ENCODE peak calls at places on chromosomes 1 and 21, in five cellular contexts. P, J, Q, B and I are unnamed samples. For H3K4me1 and H3K36me3, the result is how much of the 10 kb centered on the place peaks cover.

GRCh38 chr21:15682977-15683376 is 46.8 kb upstream of the USP25 start:
- DNase-seq in P (no peak), J (no peak), Q (no peak), B (peak), I (no peak)

GRCh38 chr1:109880961-109881894 is 29.4 kb upstream of the CSF1 start:
- DNase-seq in P (no peak), J (no peak), Q (no peak), B (no peak), I (no peak)

GRCh38 chr1:208243522-208243850 is 698 bp downstream of the PLXNA2 start:
- DNase-seq in P (no peak), J (no peak), Q (no peak), B (peak), I (no peak)

GRCh38 chr1:186896211-186896610 is 67.5 kb downstream of the PLA2G4A start:
- DNase-seq in P (no peak), J (no peak), Q (no peak), B (peak), I (no peak)

GRCh38 chr1:197771904-197772561 is 3.2 kb downstream of the DENND1B start:
- DNase-seq in P (no peak), J (no peak), Q (no peak), B (no peak), I (no peak)

GRCh38 chr1:237386362-237387143 is 344.6 kb downstream of the RYR2 start:
- DNase-seq in P (no peak), J (no peak), Q (no peak), B (no peak), I (no peak)

GRCh38 chr1:87074001-87074795 is 159.8 kb downstream of the HS2ST1 start:
- DNase-seq in P (no peak), J (no peak), Q (no peak), B (no peak), I (no peak)

GRCh38 chr1:12170263-12170671 is 3.5 kb downstream of the TNFRSF1B start:
- DNase-seq in P (no peak), J (no peak), Q (no peak), B (no peak), I (no peak)

GRCh38 chr1:100147875-100148274 is 14.9 kb downstream of the TRMT13 start:
- DNase-seq in P (no peak), J (no peak), Q (no peak), B (no peak), I (no peak)

GRCh38 chr1:67572217-67572593 is 112.8 kb upstream of the GADD45A start:
- DNase-seq in P (no peak), J (no peak), Q (no peak), B (no peak), I (no peak)

GRCh38 chr1:201602413-201603265 is 63.7 kb downstream of the NAV1 start:
- DNase-seq in P (no peak), J (no peak), Q (no peak), B (peak), I (no peak)

GRCh38 chr1:216902669-216903388 is 179.6 kb upstream of the ESRRG start:
- DNase-seq in P (no peak), J (no peak), Q (no peak), B (peak), I (no peak)

GRCh38 chr1:43441894-43442632 is 11.7 kb downstream of the HYI start:
- DNase-seq in P (no peak), J (peak), Q (no peak), B (no peak), I (no peak)

GRCh38 chr1:232694475-232694874 is 64.5 kb upstream of the SIPA1L2 start:
- DNase-seq in P (no peak), J (no peak), Q (no peak), B (no peak), I (no peak)
- TF ChIP-seq CTCF in P (no peak), J (no peak), Q (no peak), B (no peak), I (no peak)

GRCh38 chr1:19374402-19374801 is 62.3 kb downstream of the SLC66A1 start:
- DNase-seq in P (no peak), J (no peak), Q (no peak), B (no peak), I (no peak)
- H3K4me1 ChIP-seq in P (under half), J (under half), Q (half or more), B (under half), I (under half)

GRCh38 chr1:92843046-92843423 is 11.2 kb downstream of the RPL5 start:
- DNase-seq in P (no peak), J (no peak), Q (no peak), B (no peak), I (no peak)

GRCh38 chr1:92842082-92843045 is 10.5 kb downstream of the RPL5 start:
- DNase-seq in P (no peak), J (no peak), Q (no peak), B (no peak), I (no peak)

GRCh38 chr1:92845908-92846307 is 14.1 kb downstream of the RPL5 start:
- DNase-seq in P (no peak), J (no peak), Q (no peak), B (no peak), I (no peak)

GRCh38 chr1:92844439-92844838 is 12.6 kb downstream of the RPL5 start:
- DNase-seq in P (no peak), J (no peak), Q (no peak), B (no peak), I (no peak)

DNA sequence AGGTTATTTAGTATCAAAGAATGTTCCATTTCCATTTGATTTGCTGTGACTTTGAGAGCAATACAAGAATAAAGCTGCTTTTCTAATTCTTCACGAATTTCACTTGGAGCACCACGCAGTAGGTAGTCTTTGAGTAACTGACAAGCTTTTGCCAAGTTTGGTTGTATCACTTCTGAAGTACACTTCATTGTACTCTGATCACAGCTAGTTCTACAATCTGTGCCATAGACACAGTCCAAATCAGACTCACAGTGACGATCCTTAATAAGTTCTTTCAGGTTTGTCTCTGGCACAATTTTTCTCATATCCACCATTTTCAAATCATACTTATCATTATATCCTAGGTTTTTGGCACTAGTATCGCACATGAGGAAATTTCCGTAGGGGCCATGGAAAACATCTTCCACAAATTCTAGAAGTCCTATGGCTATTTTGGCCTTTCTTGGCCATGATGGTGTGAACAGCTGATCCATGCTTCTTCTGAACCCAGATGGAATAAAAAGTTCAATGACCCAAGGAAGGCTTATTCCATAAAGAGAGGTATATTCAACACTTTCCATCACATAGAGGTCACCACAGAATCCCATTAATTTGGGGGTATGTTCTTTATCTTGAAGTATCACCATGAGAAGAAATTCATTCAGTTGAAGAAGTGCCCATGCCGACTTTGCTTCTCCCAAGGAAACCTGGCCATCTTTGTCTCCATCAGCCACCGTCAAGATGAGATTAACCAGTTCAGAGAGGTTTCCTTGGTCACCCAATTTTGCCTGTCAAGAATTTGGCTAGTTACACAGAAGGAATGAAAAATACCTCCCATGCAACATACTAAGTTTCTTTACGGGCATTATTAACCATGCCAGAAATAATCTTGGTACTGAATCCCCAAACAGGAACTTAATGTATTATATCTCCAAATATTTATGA is 11.9 kb downstream of the RPL5 start:
- DNase-seq in P (no peak), J (no peak), Q (no peak), B (no peak), I (no peak)
- H3K36me3 ChIP-seq in P (under half), J (under half), Q (under half), B (under half), I (under half)

DNA sequence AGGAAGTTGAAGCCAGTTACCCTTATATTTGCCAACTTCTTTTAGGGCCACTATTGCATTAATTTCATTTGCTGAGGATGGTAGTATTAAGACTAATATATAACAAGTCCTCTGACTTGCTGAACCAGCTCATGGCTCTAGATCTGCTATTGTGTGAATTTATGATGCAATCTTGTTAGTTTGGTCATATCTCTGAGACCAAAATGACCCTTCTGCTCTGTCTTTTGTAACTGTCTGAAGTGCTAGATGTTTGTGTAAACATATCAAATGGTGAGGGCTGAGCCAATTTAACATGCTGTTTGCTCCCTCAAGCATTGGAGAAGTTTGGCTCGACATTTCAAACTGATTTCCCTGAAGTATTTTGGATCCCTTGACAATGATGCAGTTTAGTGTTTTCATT is 106.9 kb upstream of the PTGFR start:
- DNase-seq in P (no peak), J (no peak), Q (no peak), B (no peak), I (no peak)
- TF ChIP-seq CTCF in P (no peak), J (no peak), Q (no peak), B (no peak), I (no peak)